ENCODE peak calls at places on chromosome 5, in four cellular contexts. One of them, this sample, is unnamed.

GRCh38 chr5:5181650-5182324 is 41.7 kb downstream of the ADAMTS16 start:
- DNase-seq in transverse colon: no peak
- DNase-seq in progenitor cell of endocrine pancreas: no peak
- DNase-seq in GM12865: no peak
- DNase-seq in this sample: no peak

GRCh38 chr5:35030426-35030825 is 17.3 kb downstream of the AGXT2 start:
- DNase-seq in transverse colon: no peak
- DNase-seq in progenitor cell of endocrine pancreas: no peak
- DNase-seq in GM12865: no peak
- DNase-seq in this sample: no peak

GRCh38 chr5:92886751-92887150 is 694.3 kb downstream of the NR2F1-AS1 start:
- DNase-seq in transverse colon: no peak
- DNase-seq in progenitor cell of endocrine pancreas: no peak
- DNase-seq in GM12865: no peak
- DNase-seq in this sample: no peak

GRCh38 chr5:127936439-127936972 is 147.1 kb upstream of the SLC12A2 start:
- DNase-seq in transverse colon: no peak
- DNase-seq in progenitor cell of endocrine pancreas: no peak
- DNase-seq in GM12865: peak; percentile 24
- DNase-seq in this sample: no peak

GRCh38 chr5:141951341-141951781 is 6.6 kb downstream of the PCDH12 start:
- DNase-seq in transverse colon: no peak
- DNase-seq in progenitor cell of endocrine pancreas: no peak
- DNase-seq in GM12865: peak; percentile 54
- DNase-seq in this sample: no peak

GRCh38 chr5:172646716-172647285 is 5.7 kb downstream of the NEURL1B start:
- DNase-seq in transverse colon: peak; percentile 66
- DNase-seq in progenitor cell of endocrine pancreas: no peak
- DNase-seq in GM12865: no peak
- DNase-seq in this sample: no peak

GRCh38 chr5:74866653-74867162 is 521 bp upstream of the FAM169A start:
- DNase-seq in transverse colon: no peak
- DNase-seq in progenitor cell of endocrine pancreas: peak; percentile 28
- DNase-seq in GM12865: no peak
- DNase-seq in this sample: peak; percentile 19

GRCh38 chr5:77301447-77301878 is 91.0 kb downstream of the PDE8B start:
- DNase-seq in transverse colon: no peak
- DNase-seq in progenitor cell of endocrine pancreas: no peak
- DNase-seq in GM12865: no peak
- DNase-seq in this sample: no peak

GRCh38 chr5:177327539-177328522 is 16.1 kb upstream of the MXD3 start:
- DNase-seq in transverse colon: no peak
- DNase-seq in progenitor cell of endocrine pancreas: no peak
- DNase-seq in GM12865: no peak
- DNase-seq in this sample: no peak

GRCh38 chr5:39800202-39800601 is 375.4 kb upstream of the DAB2 start:
- DNase-seq in transverse colon: no peak
- DNase-seq in progenitor cell of endocrine pancreas: no peak
- DNase-seq in GM12865: no peak
- DNase-seq in this sample: no peak

GRCh38 chr5:122649080-122649479 is 125.8 kb upstream of the SNX2 start:
- DNase-seq in transverse colon: no peak
- DNase-seq in progenitor cell of endocrine pancreas: no peak
- DNase-seq in GM12865: no peak
- DNase-seq in this sample: no peak

GRCh38 chr5:93192107-93192506 is 388.9 kb downstream of the NR2F1-AS1 start:
- DNase-seq in transverse colon: no peak
- DNase-seq in progenitor cell of endocrine pancreas: no peak
- DNase-seq in GM12865: no peak
- DNase-seq in this sample: no peak

GRCh38 chr5:148794275-148794674 is 32.1 kb upstream of the ADRB2 start:
- DNase-seq in transverse colon: no peak
- DNase-seq in progenitor cell of endocrine pancreas: no peak
- DNase-seq in GM12865: no peak
- DNase-seq in this sample: no peak

GRCh38 chr5:179258001-179258921 is 87.0 kb downstream of the ADAMTS2 start:
- DNase-seq in transverse colon: peak; percentile 3
- DNase-seq in progenitor cell of endocrine pancreas: no peak
- DNase-seq in GM12865: no peak
- DNase-seq in this sample: no peak

GRCh38 chr5:125928663-125929062 is 494.5 kb upstream of the GRAMD2B start:
- DNase-seq in transverse colon: no peak
- DNase-seq in progenitor cell of endocrine pancreas: no peak
- DNase-seq in GM12865: no peak
- DNase-seq in this sample: no peak

GRCh38 chr5:67453526-67453925 is 256.9 kb upstream of the CD180 start:
- DNase-seq in transverse colon: no peak
- DNase-seq in progenitor cell of endocrine pancreas: no peak
- DNase-seq in GM12865: no peak
- DNase-seq in this sample: no peak

GRCh38 chr5:36664762-36665161 is 58.4 kb downstream of the SLC1A3 start:
- DNase-seq in transverse colon: no peak
- DNase-seq in progenitor cell of endocrine pancreas: no peak
- DNase-seq in GM12865: no peak
- DNase-seq in this sample: no peak

GRCh38 chr5:134127988-134128647 is 13.6 kb downstream of the TCF7 start:
- DNase-seq in transverse colon: no peak
- DNase-seq in progenitor cell of endocrine pancreas: no peak
- DNase-seq in GM12865: no peak
- DNase-seq in this sample: no peak

GRCh38 chr5:170623576-170624181 is 119.9 kb downstream of the KCNIP1 start:
- DNase-seq in transverse colon: no peak
- DNase-seq in progenitor cell of endocrine pancreas: peak; percentile 39
- DNase-seq in GM12865: peak; percentile 59
- DNase-seq in this sample: peak; percentile 67

GRCh38 chr5:111942661-111943401 is 185.8 kb upstream of the NREP start:
- DNase-seq in transverse colon: no peak
- DNase-seq in progenitor cell of endocrine pancreas: no peak
- DNase-seq in GM12865: peak; percentile 15
- DNase-seq in this sample: no peak

GRCh38 chr5:1523793-1524480 is at the start of gene LPCAT1:
- DNase-seq in transverse colon: peak; percentile 79
- DNase-seq in progenitor cell of endocrine pancreas: peak; percentile 67
- DNase-seq in GM12865: peak; percentile 91
- DNase-seq in this sample: peak; percentile 71

GRCh38 chr5:146909496-146910068 is 31.0 kb upstream of the PPP2R2B start:
- DNase-seq in transverse colon: no peak
- DNase-seq in progenitor cell of endocrine pancreas: no peak
- DNase-seq in GM12865: no peak
- DNase-seq in this sample: no peak

GRCh38 chr5:35436441-35437057 is 181.1 kb upstream of the SPEF2 start:
- DNase-seq in transverse colon: no peak
- DNase-seq in progenitor cell of endocrine pancreas: no peak
- DNase-seq in GM12865: peak; percentile 52
- DNase-seq in this sample: peak; percentile 12

GRCh38 chr5:42992035-42992570 is 48.0 kb downstream of the ANXA2R start:
- DNase-seq in transverse colon: peak; percentile 80
- DNase-seq in progenitor cell of endocrine pancreas: no peak
- DNase-seq in GM12865: peak; percentile 95
- DNase-seq in this sample: peak; percentile 52

GRCh38 chr5:169980418-169981053 is at the start of gene INSYN2B:
- DNase-seq in transverse colon: peak; percentile 35
- DNase-seq in progenitor cell of endocrine pancreas: peak; percentile 62
- DNase-seq in GM12865: peak; percentile 47
- DNase-seq in this sample: peak; percentile 80

GRCh38 chr5:115838885-115839518 is 2.4 kb downstream of the ATG12 start:
- DNase-seq in transverse colon: peak; percentile 8
- DNase-seq in progenitor cell of endocrine pancreas: no peak
- DNase-seq in GM12865: peak; percentile 78
- DNase-seq in this sample: no peak

GRCh38 chr5:121156565-121156964 is 692.5 kb downstream of the PRR16 start:
- DNase-seq in transverse colon: no peak
- DNase-seq in progenitor cell of endocrine pancreas: no peak
- DNase-seq in GM12865: no peak
- DNase-seq in this sample: no peak

GRCh38 chr5:93956006-93956405 is 214.6 kb upstream of the POU5F2 start:
- DNase-seq in transverse colon: no peak
- DNase-seq in progenitor cell of endocrine pancreas: no peak
- DNase-seq in GM12865: no peak
- DNase-seq in this sample: no peak

GRCh38 chr5:176447538-176447981 is 625 bp upstream of the FAF2 start:
- DNase-seq in transverse colon: no peak
- DNase-seq in progenitor cell of endocrine pancreas: peak; percentile 48
- DNase-seq in GM12865: no peak
- DNase-seq in this sample: no peak

GRCh38 chr5:151954271-151954670 is 29.6 kb upstream of the GLRA1 start:
- DNase-seq in transverse colon: no peak
- DNase-seq in progenitor cell of endocrine pancreas: no peak
- DNase-seq in GM12865: no peak
- DNase-seq in this sample: no peak

GRCh38 chr5:145554399-145554798 is 280.7 kb downstream of the PRELID2 start:
- DNase-seq in transverse colon: no peak
- DNase-seq in progenitor cell of endocrine pancreas: no peak
- DNase-seq in GM12865: no peak
- DNase-seq in this sample: no peak

GRCh38 chr5:19928556-19929421 is 59.2 kb downstream of the CDH18 start:
- DNase-seq in transverse colon: no peak
- DNase-seq in progenitor cell of endocrine pancreas: no peak
- DNase-seq in GM12865: no peak
- DNase-seq in this sample: no peak

GRCh38 chr5:1172007-1172581 is 29.3 kb upstream of the SLC6A19 start:
- DNase-seq in transverse colon: no peak
- DNase-seq in progenitor cell of endocrine pancreas: no peak
- DNase-seq in GM12865: no peak
- DNase-seq in this sample: no peak

GRCh38 chr5:61304611-61305369 is 27.3 kb upstream of the ZSWIM6 start:
- DNase-seq in transverse colon: peak; percentile 86
- DNase-seq in progenitor cell of endocrine pancreas: no peak
- DNase-seq in GM12865: no peak
- DNase-seq in this sample: no peak

GRCh38 chr5:145028626-145029025 is 806.5 kb downstream of the PRELID2 start:
- DNase-seq in transverse colon: no peak
- DNase-seq in progenitor cell of endocrine pancreas: no peak
- DNase-seq in GM12865: no peak
- DNase-seq in this sample: no peak

GRCh38 chr5:151006704-151007334 is 13.6 kb upstream of the GPX3 start:
- DNase-seq in transverse colon: no peak
- DNase-seq in progenitor cell of endocrine pancreas: no peak
- DNase-seq in GM12865: no peak
- DNase-seq in this sample: no peak

GRCh38 chr5:2659071-2659470 is 92.4 kb downstream of the IRX2 start:
- DNase-seq in transverse colon: no peak
- DNase-seq in progenitor cell of endocrine pancreas: no peak
- DNase-seq in GM12865: no peak
- DNase-seq in this sample: no peak

GRCh38 chr5:159759791-159760300 is 156.4 kb upstream of the ADRA1B start:
- DNase-seq in transverse colon: no peak
- DNase-seq in progenitor cell of endocrine pancreas: no peak
- DNase-seq in GM12865: no peak
- DNase-seq in this sample: no peak

GRCh38 chr5:135307143-135307903 is 91.7 kb downstream of the MACROH2A1 start:
- DNase-seq in transverse colon: no peak
- DNase-seq in progenitor cell of endocrine pancreas: no peak
- DNase-seq in GM12865: no peak
- DNase-seq in this sample: no peak
- TF ChIP-seq CTCF in transverse colon: no peak
- TF ChIP-seq CTCF in progenitor cell of endocrine pancreas: no peak
- TF ChIP-seq CTCF in GM12865: no peak
- TF ChIP-seq CTCF in this sample: no peak

GRCh38 chr5:29296548-29296947 is 1896.9 kb upstream of the CDH6 start:
- DNase-seq in transverse colon: no peak
- DNase-seq in progenitor cell of endocrine pancreas: no peak
- DNase-seq in GM12865: no peak
- DNase-seq in this sample: no peak
- TF ChIP-seq CTCF in transverse colon: no peak
- TF ChIP-seq CTCF in progenitor cell of endocrine pancreas: no peak
- TF ChIP-seq CTCF in GM12865: no peak
- TF ChIP-seq CTCF in this sample: no peak

GRCh38 chr5:16735092-16735970 is 118.5 kb upstream of the RETREG1 start:
- DNase-seq in transverse colon: no peak
- DNase-seq in progenitor cell of endocrine pancreas: no peak
- DNase-seq in GM12865: no peak
- DNase-seq in this sample: no peak

GRCh38 chr5:16737173-16737572 is 120.4 kb upstream of the RETREG1 start:
- DNase-seq in transverse colon: no peak
- DNase-seq in progenitor cell of endocrine pancreas: no peak
- DNase-seq in GM12865: peak; percentile 29
- DNase-seq in this sample: no peak

GRCh38 chr5:16737620-16738364 is 121.0 kb upstream of the RETREG1 start:
- DNase-seq in transverse colon: peak; percentile 52
- DNase-seq in progenitor cell of endocrine pancreas: no peak
- DNase-seq in GM12865: no peak
- DNase-seq in this sample: no peak

GRCh38 chr5:16736158-16736994 is 119.6 kb upstream of the RETREG1 start:
- DNase-seq in transverse colon: peak; percentile 68
- DNase-seq in progenitor cell of endocrine pancreas: peak; percentile 43
- DNase-seq in GM12865: no peak
- DNase-seq in this sample: peak; percentile 46

DNA sequence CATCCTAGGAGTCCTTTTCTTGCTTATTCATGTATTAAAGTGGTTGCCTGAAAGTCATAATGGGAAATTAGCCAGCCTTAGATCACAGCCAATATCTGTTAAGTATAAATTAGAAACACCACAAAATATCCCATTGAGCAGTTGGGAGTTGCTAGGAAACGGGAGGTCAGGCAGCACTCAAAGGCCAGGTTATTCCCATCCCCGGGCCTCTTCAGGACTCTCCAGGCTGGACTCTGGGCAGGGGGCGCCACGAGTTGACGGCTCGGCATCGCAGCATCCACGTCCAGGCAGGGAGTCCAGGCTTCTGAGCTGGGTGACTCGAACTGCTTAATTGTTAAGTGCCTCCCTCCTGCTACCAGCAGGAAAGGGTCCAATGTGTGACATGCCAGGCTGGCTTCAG is 116.8 kb upstream of the RETREG1 start:
- DNase-seq in transverse colon: no peak
- DNase-seq in progenitor cell of endocrine pancreas: no peak
- DNase-seq in GM12865: no peak
- DNase-seq in this sample: peak; percentile 57
- TF ChIP-seq CTCF in transverse colon: no peak
- TF ChIP-seq CTCF in progenitor cell of endocrine pancreas: no peak
- TF ChIP-seq CTCF in GM12865: no peak
- TF ChIP-seq CTCF in this sample: no peak

DNA sequence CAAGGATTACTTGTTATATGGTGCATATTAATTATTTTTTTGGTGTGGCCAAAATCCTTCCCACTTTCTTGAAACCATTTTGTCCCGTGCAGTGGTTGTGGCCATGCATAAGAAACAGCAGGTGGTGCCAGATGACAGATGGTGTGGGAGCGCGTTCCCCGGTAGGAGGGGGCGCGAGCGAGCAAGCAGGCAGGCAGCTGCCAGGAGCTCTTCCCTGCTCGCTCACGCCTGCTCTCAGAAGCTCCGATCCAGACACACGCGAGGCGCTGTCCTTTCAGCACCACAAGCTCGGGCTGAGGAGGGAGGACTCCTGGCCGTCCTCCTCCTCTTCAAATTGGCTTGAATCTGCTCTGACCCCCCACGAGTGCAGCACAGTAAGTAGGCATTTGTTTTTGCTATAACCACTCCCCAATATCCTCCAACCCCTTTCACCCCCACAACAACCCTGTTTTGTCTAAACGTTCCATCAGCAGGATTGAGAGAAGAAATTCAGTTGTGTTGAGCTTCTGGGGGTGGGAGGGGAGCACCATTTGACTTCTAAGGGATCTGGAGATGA is at the start of gene NSG2:
- DNase-seq in transverse colon: peak; percentile 64
- DNase-seq in progenitor cell of endocrine pancreas: peak; percentile 89
- DNase-seq in GM12865: peak; percentile 89
- DNase-seq in this sample: peak; percentile 83
- TF ChIP-seq CTCF in transverse colon: peak; percentile 28
- TF ChIP-seq CTCF in progenitor cell of endocrine pancreas: peak; percentile 95
- TF ChIP-seq CTCF in GM12865: peak; percentile 84
- TF ChIP-seq CTCF in this sample: peak; percentile 92

This sample was measured in neural crest cell.